ENCODE peak calls at places on chromosomes 11 and 22, in five cellular contexts. One of them, this sample, is unnamed.

GRCh38 chr11:21190181-21190580 is 520.8 kb downstream of the NELL1 start:
- DNase-seq in iris pigment epithelial cell: no peak
- DNase-seq in stimulated activated CD8-positive, alpha-beta memory T cell treated with anti-CD3 and anti-CD28 coated beads, Interleukin-15, amount 100 ng/mL, for 4 hours: no peak
- DNase-seq in activated CD4-positive, alpha-beta T cell treated with anti-CD3 and anti-CD28 coated beads, Interleukin-2, amount 50 U/mL, for 24 hours: no peak
- DNase-seq in NCI-H1417 treated with DMSO at 0.1 percent for 48 hours: no peak
- DNase-seq in this sample: no peak

GRCh38 chr11:94675239-94675638 is 92.9 kb upstream of the AMOTL1 start:
- DNase-seq in NCI-H1417 treated with DMSO at 0.1 percent for 48 hours: no peak
- DNase-seq in activated CD4-positive, alpha-beta T cell treated with anti-CD3 and anti-CD28 coated beads, Interleukin-2, amount 50 U/mL, for 24 hours: no peak
- DNase-seq in stimulated activated CD8-positive, alpha-beta memory T cell treated with anti-CD3 and anti-CD28 coated beads, Interleukin-15, amount 100 ng/mL, for 4 hours: no peak
- DNase-seq in iris pigment epithelial cell: no peak
- DNase-seq in this sample: peak

GRCh38 chr11:57458410-57459111 is 1.8 kb upstream of the RTN4RL2 start:
- DNase-seq in iris pigment epithelial cell: no peak
- DNase-seq in NCI-H1417 treated with DMSO at 0.1 percent for 48 hours: no peak
- DNase-seq in activated CD4-positive, alpha-beta T cell treated with anti-CD3 and anti-CD28 coated beads, Interleukin-2, amount 50 U/mL, for 24 hours: no peak
- DNase-seq in stimulated activated CD8-positive, alpha-beta memory T cell treated with anti-CD3 and anti-CD28 coated beads, Interleukin-15, amount 100 ng/mL, for 4 hours: peak
- DNase-seq in this sample: no peak

GRCh38 chr11:12281571-12282478 is 95.5 kb upstream of the PARVA start:
- DNase-seq in stimulated activated CD8-positive, alpha-beta memory T cell treated with anti-CD3 and anti-CD28 coated beads, Interleukin-15, amount 100 ng/mL, for 4 hours: peak
- DNase-seq in iris pigment epithelial cell: peak
- DNase-seq in activated CD4-positive, alpha-beta T cell treated with anti-CD3 and anti-CD28 coated beads, Interleukin-2, amount 50 U/mL, for 24 hours: peak
- DNase-seq in NCI-H1417 treated with DMSO at 0.1 percent for 48 hours: no peak
- DNase-seq in this sample: peak

GRCh38 chr22:37746366-37747089 is 49.7 kb downstream of the TRIOBP start:
- DNase-seq in activated CD4-positive, alpha-beta T cell treated with anti-CD3 and anti-CD28 coated beads, Interleukin-2, amount 50 U/mL, for 24 hours: peak
- DNase-seq in stimulated activated CD8-positive, alpha-beta memory T cell treated with anti-CD3 and anti-CD28 coated beads, Interleukin-15, amount 100 ng/mL, for 4 hours: no peak
- DNase-seq in NCI-H1417 treated with DMSO at 0.1 percent for 48 hours: no peak
- DNase-seq in iris pigment epithelial cell: no peak
- DNase-seq in this sample: peak

GRCh38 chr22:49163960-49164690 is 663.5 kb downstream of the BRD1 start:
- DNase-seq in stimulated activated CD8-positive, alpha-beta memory T cell treated with anti-CD3 and anti-CD28 coated beads, Interleukin-15, amount 100 ng/mL, for 4 hours: no peak
- DNase-seq in iris pigment epithelial cell: no peak
- DNase-seq in activated CD4-positive, alpha-beta T cell treated with anti-CD3 and anti-CD28 coated beads, Interleukin-2, amount 50 U/mL, for 24 hours: no peak
- DNase-seq in NCI-H1417 treated with DMSO at 0.1 percent for 48 hours: no peak
- DNase-seq in this sample: no peak

GRCh38 chr22:30606455-30607299 is at the start of gene TCN2:
- DNase-seq in NCI-H1417 treated with DMSO at 0.1 percent for 48 hours: no peak
- DNase-seq in activated CD4-positive, alpha-beta T cell treated with anti-CD3 and anti-CD28 coated beads, Interleukin-2, amount 50 U/mL, for 24 hours: peak
- DNase-seq in iris pigment epithelial cell: peak
- DNase-seq in stimulated activated CD8-positive, alpha-beta memory T cell treated with anti-CD3 and anti-CD28 coated beads, Interleukin-15, amount 100 ng/mL, for 4 hours: no peak
- DNase-seq in this sample: peak

GRCh38 chr22:21917206-21917958 is 35.3 kb downstream of the PPM1F start:
- DNase-seq in iris pigment epithelial cell: no peak
- DNase-seq in stimulated activated CD8-positive, alpha-beta memory T cell treated with anti-CD3 and anti-CD28 coated beads, Interleukin-15, amount 100 ng/mL, for 4 hours: no peak
- DNase-seq in activated CD4-positive, alpha-beta T cell treated with anti-CD3 and anti-CD28 coated beads, Interleukin-2, amount 50 U/mL, for 24 hours: no peak
- DNase-seq in NCI-H1417 treated with DMSO at 0.1 percent for 48 hours: no peak
- DNase-seq in this sample: no peak

GRCh38 chr22:27804683-27805297 is 3.2 kb upstream of the MN1 start:
- DNase-seq in iris pigment epithelial cell: peak
- DNase-seq in activated CD4-positive, alpha-beta T cell treated with anti-CD3 and anti-CD28 coated beads, Interleukin-2, amount 50 U/mL, for 24 hours: no peak
- DNase-seq in stimulated activated CD8-positive, alpha-beta memory T cell treated with anti-CD3 and anti-CD28 coated beads, Interleukin-15, amount 100 ng/mL, for 4 hours: no peak
- DNase-seq in NCI-H1417 treated with DMSO at 0.1 percent for 48 hours: no peak
- DNase-seq in this sample: peak

GRCh38 chr22:44292007-44292370 is 20.8 kb downstream of the SHISAL1 start:
- DNase-seq in NCI-H1417 treated with DMSO at 0.1 percent for 48 hours: no peak
- DNase-seq in iris pigment epithelial cell: no peak
- DNase-seq in activated CD4-positive, alpha-beta T cell treated with anti-CD3 and anti-CD28 coated beads, Interleukin-2, amount 50 U/mL, for 24 hours: no peak
- DNase-seq in stimulated activated CD8-positive, alpha-beta memory T cell treated with anti-CD3 and anti-CD28 coated beads, Interleukin-15, amount 100 ng/mL, for 4 hours: no peak
- DNase-seq in this sample: no peak

GRCh38 chr11:67054851-67055523 is 1.7 kb upstream of the RHOD start:
- DNase-seq in NCI-H1417 treated with DMSO at 0.1 percent for 48 hours: peak
- DNase-seq in activated CD4-positive, alpha-beta T cell treated with anti-CD3 and anti-CD28 coated beads, Interleukin-2, amount 50 U/mL, for 24 hours: no peak
- DNase-seq in stimulated activated CD8-positive, alpha-beta memory T cell treated with anti-CD3 and anti-CD28 coated beads, Interleukin-15, amount 100 ng/mL, for 4 hours: no peak
- DNase-seq in iris pigment epithelial cell: peak
- DNase-seq in this sample: peak

GRCh38 chr11:46332568-46333128 is 14.6 kb upstream of the DGKZ start:
- DNase-seq in stimulated activated CD8-positive, alpha-beta memory T cell treated with anti-CD3 and anti-CD28 coated beads, Interleukin-15, amount 100 ng/mL, for 4 hours: peak
- DNase-seq in iris pigment epithelial cell: no peak
- DNase-seq in activated CD4-positive, alpha-beta T cell treated with anti-CD3 and anti-CD28 coated beads, Interleukin-2, amount 50 U/mL, for 24 hours: no peak
- DNase-seq in NCI-H1417 treated with DMSO at 0.1 percent for 48 hours: no peak
- DNase-seq in this sample: no peak

GRCh38 chr11:34173050-34173449 is 67.6 kb downstream of the NAT10 start:
- DNase-seq in activated CD4-positive, alpha-beta T cell treated with anti-CD3 and anti-CD28 coated beads, Interleukin-2, amount 50 U/mL, for 24 hours: no peak
- DNase-seq in NCI-H1417 treated with DMSO at 0.1 percent for 48 hours: no peak
- DNase-seq in iris pigment epithelial cell: no peak
- DNase-seq in stimulated activated CD8-positive, alpha-beta memory T cell treated with anti-CD3 and anti-CD28 coated beads, Interleukin-15, amount 100 ng/mL, for 4 hours: no peak
- DNase-seq in this sample: no peak

GRCh38 chr22:20885557-20886323 is 26.9 kb downstream of the SNAP29 start:
- DNase-seq in NCI-H1417 treated with DMSO at 0.1 percent for 48 hours: no peak
- DNase-seq in activated CD4-positive, alpha-beta T cell treated with anti-CD3 and anti-CD28 coated beads, Interleukin-2, amount 50 U/mL, for 24 hours: no peak
- DNase-seq in stimulated activated CD8-positive, alpha-beta memory T cell treated with anti-CD3 and anti-CD28 coated beads, Interleukin-15, amount 100 ng/mL, for 4 hours: no peak
- DNase-seq in iris pigment epithelial cell: peak
- DNase-seq in this sample: peak

GRCh38 chr11:109819410-109819809 is 273.8 kb upstream of the ZC3H12C start:
- DNase-seq in NCI-H1417 treated with DMSO at 0.1 percent for 48 hours: no peak
- DNase-seq in activated CD4-positive, alpha-beta T cell treated with anti-CD3 and anti-CD28 coated beads, Interleukin-2, amount 50 U/mL, for 24 hours: no peak
- DNase-seq in stimulated activated CD8-positive, alpha-beta memory T cell treated with anti-CD3 and anti-CD28 coated beads, Interleukin-15, amount 100 ng/mL, for 4 hours: no peak
- DNase-seq in iris pigment epithelial cell: no peak
- DNase-seq in this sample: peak

GRCh38 chr22:39808087-39808486 is 85.5 kb downstream of the ENTHD1 start:
- DNase-seq in stimulated activated CD8-positive, alpha-beta memory T cell treated with anti-CD3 and anti-CD28 coated beads, Interleukin-15, amount 100 ng/mL, for 4 hours: no peak
- DNase-seq in activated CD4-positive, alpha-beta T cell treated with anti-CD3 and anti-CD28 coated beads, Interleukin-2, amount 50 U/mL, for 24 hours: no peak
- DNase-seq in iris pigment epithelial cell: peak
- DNase-seq in NCI-H1417 treated with DMSO at 0.1 percent for 48 hours: no peak
- DNase-seq in this sample: no peak

GRCh38 chr11:92440701-92441338 is 216.2 kb downstream of the FAT3 start:
- DNase-seq in NCI-H1417 treated with DMSO at 0.1 percent for 48 hours: no peak
- DNase-seq in iris pigment epithelial cell: no peak
- DNase-seq in activated CD4-positive, alpha-beta T cell treated with anti-CD3 and anti-CD28 coated beads, Interleukin-2, amount 50 U/mL, for 24 hours: no peak
- DNase-seq in stimulated activated CD8-positive, alpha-beta memory T cell treated with anti-CD3 and anti-CD28 coated beads, Interleukin-15, amount 100 ng/mL, for 4 hours: no peak
- DNase-seq in this sample: no peak

GRCh38 chr11:77734890-77735289 is 85.6 kb downstream of the RSF1 start:
- DNase-seq in activated CD4-positive, alpha-beta T cell treated with anti-CD3 and anti-CD28 coated beads, Interleukin-2, amount 50 U/mL, for 24 hours: no peak
- DNase-seq in stimulated activated CD8-positive, alpha-beta memory T cell treated with anti-CD3 and anti-CD28 coated beads, Interleukin-15, amount 100 ng/mL, for 4 hours: no peak
- DNase-seq in NCI-H1417 treated with DMSO at 0.1 percent for 48 hours: no peak
- DNase-seq in iris pigment epithelial cell: no peak
- DNase-seq in this sample: no peak

GRCh38 chr11:23112987-23113886 is 253.0 kb upstream of the CCDC179 start:
- DNase-seq in NCI-H1417 treated with DMSO at 0.1 percent for 48 hours: peak
- DNase-seq in iris pigment epithelial cell: peak
- DNase-seq in activated CD4-positive, alpha-beta T cell treated with anti-CD3 and anti-CD28 coated beads, Interleukin-2, amount 50 U/mL, for 24 hours: no peak
- DNase-seq in stimulated activated CD8-positive, alpha-beta memory T cell treated with anti-CD3 and anti-CD28 coated beads, Interleukin-15, amount 100 ng/mL, for 4 hours: no peak
- DNase-seq in this sample: peak

GRCh38 chr11:26649884-26650283 is 72.0 kb downstream of the SLC5A12 start:
- DNase-seq in activated CD4-positive, alpha-beta T cell treated with anti-CD3 and anti-CD28 coated beads, Interleukin-2, amount 50 U/mL, for 24 hours: no peak
- DNase-seq in stimulated activated CD8-positive, alpha-beta memory T cell treated with anti-CD3 and anti-CD28 coated beads, Interleukin-15, amount 100 ng/mL, for 4 hours: no peak
- DNase-seq in iris pigment epithelial cell: peak
- DNase-seq in NCI-H1417 treated with DMSO at 0.1 percent for 48 hours: no peak
- DNase-seq in this sample: peak

GRCh38 chr22:49310354-49310753 is 517.3 kb downstream of the BRD1 start:
- DNase-seq in activated CD4-positive, alpha-beta T cell treated with anti-CD3 and anti-CD28 coated beads, Interleukin-2, amount 50 U/mL, for 24 hours: no peak
- DNase-seq in iris pigment epithelial cell: no peak
- DNase-seq in NCI-H1417 treated with DMSO at 0.1 percent for 48 hours: no peak
- DNase-seq in stimulated activated CD8-positive, alpha-beta memory T cell treated with anti-CD3 and anti-CD28 coated beads, Interleukin-15, amount 100 ng/mL, for 4 hours: no peak
- DNase-seq in this sample: no peak